ENCODE peak calls at places on chromosomes 16 and 17, in ten cellular contexts. One of them, this sample, is unnamed.

GRCh38 chr16:50573279-50573678 is 25.1 kb downstream of the NKD1 start:
- DNase-seq in stimulated activated CD8-positive, alpha-beta memory T cell treated with anti-CD3 and anti-CD28 coated beads, Interleukin-12 subunit alpha, Interleukin-12 subunit beta, amount 100 ng/mL, for 4 hours: no peak
- DNase-seq in foreskin melanocyte: no peak
- DNase-seq in activated T-helper 1 cell treated with anti-CD3 and anti-CD28 coated beads, Interleukin-12 subunit alpha, Interleukin-12 subunit beta, Interleukin-2, Interleukin-4 antibody, amounts not matched to agents 30 ng/mL and 10 ng/mL and 1 ng/mL, durations not matched to agents 14 hours and 24 hours and 36 hours: no peak
- DNase-seq in adipocyte: no peak
- DNase-seq in pancreas: no peak
- DNase-seq in naive thymus-derived CD4-positive, alpha-beta T cell: no peak
- DNase-seq in Calu3: no peak
- DNase-seq in mammary epithelial cell: no peak
- DNase-seq in T follicular helper cell: no peak
- DNase-seq in this sample: no peak

GRCh38 chr17:57422574-57423164 is 166.3 kb downstream of the MSI2 start:
- DNase-seq in naive thymus-derived CD4-positive, alpha-beta T cell: no peak
- DNase-seq in pancreas: no peak
- DNase-seq in Calu3: no peak
- DNase-seq in foreskin melanocyte: no peak
- DNase-seq in adipocyte: peak; percentile 26
- DNase-seq in mammary epithelial cell: peak; percentile 75
- DNase-seq in T follicular helper cell: no peak
- DNase-seq in activated T-helper 1 cell treated with anti-CD3 and anti-CD28 coated beads, Interleukin-12 subunit alpha, Interleukin-12 subunit beta, Interleukin-2, Interleukin-4 antibody, amounts not matched to agents 30 ng/mL and 10 ng/mL and 1 ng/mL, durations not matched to agents 14 hours and 24 hours and 36 hours: no peak
- DNase-seq in stimulated activated CD8-positive, alpha-beta memory T cell treated with anti-CD3 and anti-CD28 coated beads, Interleukin-12 subunit alpha, Interleukin-12 subunit beta, amount 100 ng/mL, for 4 hours: no peak
- DNase-seq in this sample: peak; percentile 40

GRCh38 chr17:79272666-79273219 is 198.1 kb downstream of the ENGASE start:
- DNase-seq in Calu3: peak; percentile 71
- DNase-seq in mammary epithelial cell: peak; percentile 55
- DNase-seq in activated T-helper 1 cell treated with anti-CD3 and anti-CD28 coated beads, Interleukin-12 subunit alpha, Interleukin-12 subunit beta, Interleukin-2, Interleukin-4 antibody, amounts not matched to agents 30 ng/mL and 10 ng/mL and 1 ng/mL, durations not matched to agents 14 hours and 24 hours and 36 hours: no peak
- DNase-seq in foreskin melanocyte: no peak
- DNase-seq in naive thymus-derived CD4-positive, alpha-beta T cell: no peak
- DNase-seq in pancreas: peak; percentile 31
- DNase-seq in stimulated activated CD8-positive, alpha-beta memory T cell treated with anti-CD3 and anti-CD28 coated beads, Interleukin-12 subunit alpha, Interleukin-12 subunit beta, amount 100 ng/mL, for 4 hours: no peak
- DNase-seq in adipocyte: no peak
- DNase-seq in T follicular helper cell: no peak
- DNase-seq in this sample: peak; percentile 56

GRCh38 chr17:19461139-19461538 is 50.1 kb downstream of the RNF112 start:
- DNase-seq in T follicular helper cell: no peak
- DNase-seq in naive thymus-derived CD4-positive, alpha-beta T cell: no peak
- DNase-seq in adipocyte: no peak
- DNase-seq in stimulated activated CD8-positive, alpha-beta memory T cell treated with anti-CD3 and anti-CD28 coated beads, Interleukin-12 subunit alpha, Interleukin-12 subunit beta, amount 100 ng/mL, for 4 hours: no peak
- DNase-seq in Calu3: no peak
- DNase-seq in pancreas: no peak
- DNase-seq in activated T-helper 1 cell treated with anti-CD3 and anti-CD28 coated beads, Interleukin-12 subunit alpha, Interleukin-12 subunit beta, Interleukin-2, Interleukin-4 antibody, amounts not matched to agents 30 ng/mL and 10 ng/mL and 1 ng/mL, durations not matched to agents 14 hours and 24 hours and 36 hours: no peak
- DNase-seq in foreskin melanocyte: no peak
- DNase-seq in mammary epithelial cell: no peak
- DNase-seq in this sample: peak; percentile 25

GRCh38 chr17:6449307-6449706 is 5.1 kb downstream of the PIMREG start:
- DNase-seq in mammary epithelial cell: no peak
- DNase-seq in T follicular helper cell: no peak
- DNase-seq in stimulated activated CD8-positive, alpha-beta memory T cell treated with anti-CD3 and anti-CD28 coated beads, Interleukin-12 subunit alpha, Interleukin-12 subunit beta, amount 100 ng/mL, for 4 hours: no peak
- DNase-seq in Calu3: no peak
- DNase-seq in naive thymus-derived CD4-positive, alpha-beta T cell: no peak
- DNase-seq in activated T-helper 1 cell treated with anti-CD3 and anti-CD28 coated beads, Interleukin-12 subunit alpha, Interleukin-12 subunit beta, Interleukin-2, Interleukin-4 antibody, amounts not matched to agents 30 ng/mL and 10 ng/mL and 1 ng/mL, durations not matched to agents 14 hours and 24 hours and 36 hours: no peak
- DNase-seq in foreskin melanocyte: no peak
- DNase-seq in pancreas: no peak
- DNase-seq in adipocyte: no peak
- DNase-seq in this sample: no peak

GRCh38 chr17:50248255-50248654 is 26.0 kb upstream of the TMEM92 start:
- DNase-seq in naive thymus-derived CD4-positive, alpha-beta T cell: no peak
- DNase-seq in foreskin melanocyte: no peak
- DNase-seq in mammary epithelial cell: no peak
- DNase-seq in adipocyte: no peak
- DNase-seq in activated T-helper 1 cell treated with anti-CD3 and anti-CD28 coated beads, Interleukin-12 subunit alpha, Interleukin-12 subunit beta, Interleukin-2, Interleukin-4 antibody, amounts not matched to agents 30 ng/mL and 10 ng/mL and 1 ng/mL, durations not matched to agents 14 hours and 24 hours and 36 hours: no peak
- DNase-seq in stimulated activated CD8-positive, alpha-beta memory T cell treated with anti-CD3 and anti-CD28 coated beads, Interleukin-12 subunit alpha, Interleukin-12 subunit beta, amount 100 ng/mL, for 4 hours: no peak
- DNase-seq in T follicular helper cell: no peak
- DNase-seq in pancreas: no peak
- DNase-seq in Calu3: no peak
- DNase-seq in this sample: no peak

GRCh38 chr17:44219636-44220210 is at the start of gene UBTF:
- DNase-seq in foreskin melanocyte: peak; percentile 10
- DNase-seq in mammary epithelial cell: peak; percentile 19
- DNase-seq in pancreas: peak; percentile 77
- DNase-seq in adipocyte: peak; percentile 74
- DNase-seq in naive thymus-derived CD4-positive, alpha-beta T cell: peak; percentile 80
- DNase-seq in stimulated activated CD8-positive, alpha-beta memory T cell treated with anti-CD3 and anti-CD28 coated beads, Interleukin-12 subunit alpha, Interleukin-12 subunit beta, amount 100 ng/mL, for 4 hours: peak; percentile 67
- DNase-seq in activated T-helper 1 cell treated with anti-CD3 and anti-CD28 coated beads, Interleukin-12 subunit alpha, Interleukin-12 subunit beta, Interleukin-2, Interleukin-4 antibody, amounts not matched to agents 30 ng/mL and 10 ng/mL and 1 ng/mL, durations not matched to agents 14 hours and 24 hours and 36 hours: peak; percentile 60
- DNase-seq in T follicular helper cell: peak; percentile 65
- DNase-seq in Calu3: peak; percentile 83
- DNase-seq in this sample: peak; percentile 60

GRCh38 chr17:15463363-15463762 is 4.1 kb downstream of the CDRT4 start:
- DNase-seq in mammary epithelial cell: no peak
- DNase-seq in naive thymus-derived CD4-positive, alpha-beta T cell: no peak
- DNase-seq in pancreas: no peak
- DNase-seq in T follicular helper cell: no peak
- DNase-seq in stimulated activated CD8-positive, alpha-beta memory T cell treated with anti-CD3 and anti-CD28 coated beads, Interleukin-12 subunit alpha, Interleukin-12 subunit beta, amount 100 ng/mL, for 4 hours: no peak
- DNase-seq in adipocyte: peak; percentile 89
- DNase-seq in Calu3: peak; percentile 15
- DNase-seq in activated T-helper 1 cell treated with anti-CD3 and anti-CD28 coated beads, Interleukin-12 subunit alpha, Interleukin-12 subunit beta, Interleukin-2, Interleukin-4 antibody, amounts not matched to agents 30 ng/mL and 10 ng/mL and 1 ng/mL, durations not matched to agents 14 hours and 24 hours and 36 hours: no peak
- DNase-seq in foreskin melanocyte: no peak
- DNase-seq in this sample: peak; percentile 31

GRCh38 chr16:84321932-84322331 is 27.3 kb downstream of the WFDC1 start:
- DNase-seq in pancreas: no peak
- DNase-seq in mammary epithelial cell: no peak
- DNase-seq in foreskin melanocyte: no peak
- DNase-seq in Calu3: no peak
- DNase-seq in naive thymus-derived CD4-positive, alpha-beta T cell: no peak
- DNase-seq in stimulated activated CD8-positive, alpha-beta memory T cell treated with anti-CD3 and anti-CD28 coated beads, Interleukin-12 subunit alpha, Interleukin-12 subunit beta, amount 100 ng/mL, for 4 hours: no peak
- DNase-seq in activated T-helper 1 cell treated with anti-CD3 and anti-CD28 coated beads, Interleukin-12 subunit alpha, Interleukin-12 subunit beta, Interleukin-2, Interleukin-4 antibody, amounts not matched to agents 30 ng/mL and 10 ng/mL and 1 ng/mL, durations not matched to agents 14 hours and 24 hours and 36 hours: no peak
- DNase-seq in T follicular helper cell: no peak
- DNase-seq in adipocyte: no peak
- DNase-seq in this sample: no peak

GRCh38 chr17:37490022-37490587 is 414 bp downstream of the DUSP14 start:
- DNase-seq in stimulated activated CD8-positive, alpha-beta memory T cell treated with anti-CD3 and anti-CD28 coated beads, Interleukin-12 subunit alpha, Interleukin-12 subunit beta, amount 100 ng/mL, for 4 hours: peak; percentile 65
- DNase-seq in Calu3: peak; percentile 98
- DNase-seq in mammary epithelial cell: peak; percentile 58
- DNase-seq in foreskin melanocyte: peak; percentile 58
- DNase-seq in activated T-helper 1 cell treated with anti-CD3 and anti-CD28 coated beads, Interleukin-12 subunit alpha, Interleukin-12 subunit beta, Interleukin-2, Interleukin-4 antibody, amounts not matched to agents 30 ng/mL and 10 ng/mL and 1 ng/mL, durations not matched to agents 14 hours and 24 hours and 36 hours: peak; percentile 63
- DNase-seq in T follicular helper cell: peak; percentile 60
- DNase-seq in naive thymus-derived CD4-positive, alpha-beta T cell: peak; percentile 73
- DNase-seq in pancreas: peak; percentile 61
- DNase-seq in adipocyte: peak; percentile 89
- DNase-seq in this sample: peak; percentile 59

GRCh38 chr17:1999557-2000251 is 25.4 kb downstream of the RTN4RL1 start:
- DNase-seq in foreskin melanocyte: peak; percentile 90
- DNase-seq in mammary epithelial cell: no peak
- DNase-seq in stimulated activated CD8-positive, alpha-beta memory T cell treated with anti-CD3 and anti-CD28 coated beads, Interleukin-12 subunit alpha, Interleukin-12 subunit beta, amount 100 ng/mL, for 4 hours: no peak
- DNase-seq in T follicular helper cell: no peak
- DNase-seq in Calu3: peak; percentile 37
- DNase-seq in pancreas: peak; percentile 82
- DNase-seq in activated T-helper 1 cell treated with anti-CD3 and anti-CD28 coated beads, Interleukin-12 subunit alpha, Interleukin-12 subunit beta, Interleukin-2, Interleukin-4 antibody, amounts not matched to agents 30 ng/mL and 10 ng/mL and 1 ng/mL, durations not matched to agents 14 hours and 24 hours and 36 hours: no peak
- DNase-seq in naive thymus-derived CD4-positive, alpha-beta T cell: no peak
- DNase-seq in adipocyte: peak; percentile 60
- DNase-seq in this sample: peak; percentile 91

GRCh38 chr16:7303014-7303676 is 29.5 kb upstream of the RBFOX1 start:
- DNase-seq in mammary epithelial cell: no peak
- DNase-seq in naive thymus-derived CD4-positive, alpha-beta T cell: no peak
- DNase-seq in adipocyte: no peak
- DNase-seq in foreskin melanocyte: no peak
- DNase-seq in T follicular helper cell: no peak
- DNase-seq in stimulated activated CD8-positive, alpha-beta memory T cell treated with anti-CD3 and anti-CD28 coated beads, Interleukin-12 subunit alpha, Interleukin-12 subunit beta, amount 100 ng/mL, for 4 hours: no peak
- DNase-seq in Calu3: no peak
- DNase-seq in activated T-helper 1 cell treated with anti-CD3 and anti-CD28 coated beads, Interleukin-12 subunit alpha, Interleukin-12 subunit beta, Interleukin-2, Interleukin-4 antibody, amounts not matched to agents 30 ng/mL and 10 ng/mL and 1 ng/mL, durations not matched to agents 14 hours and 24 hours and 36 hours: no peak
- DNase-seq in pancreas: no peak
- DNase-seq in this sample: peak; percentile 62

GRCh38 chr16:65070831-65071230 is 51.0 kb downstream of the CDH11 start:
- DNase-seq in Calu3: no peak
- DNase-seq in mammary epithelial cell: peak; percentile 11
- DNase-seq in pancreas: peak; percentile 40
- DNase-seq in stimulated activated CD8-positive, alpha-beta memory T cell treated with anti-CD3 and anti-CD28 coated beads, Interleukin-12 subunit alpha, Interleukin-12 subunit beta, amount 100 ng/mL, for 4 hours: no peak
- DNase-seq in T follicular helper cell: no peak
- DNase-seq in adipocyte: peak; percentile 90
- DNase-seq in activated T-helper 1 cell treated with anti-CD3 and anti-CD28 coated beads, Interleukin-12 subunit alpha, Interleukin-12 subunit beta, Interleukin-2, Interleukin-4 antibody, amounts not matched to agents 30 ng/mL and 10 ng/mL and 1 ng/mL, durations not matched to agents 14 hours and 24 hours and 36 hours: no peak
- DNase-seq in naive thymus-derived CD4-positive, alpha-beta T cell: no peak
- DNase-seq in foreskin melanocyte: peak; percentile 72
- DNase-seq in this sample: peak; percentile 70

GRCh38 chr17:64418506-64419339 is 28.1 kb upstream of the PECAM1 start:
- DNase-seq in activated T-helper 1 cell treated with anti-CD3 and anti-CD28 coated beads, Interleukin-12 subunit alpha, Interleukin-12 subunit beta, Interleukin-2, Interleukin-4 antibody, amounts not matched to agents 30 ng/mL and 10 ng/mL and 1 ng/mL, durations not matched to agents 14 hours and 24 hours and 36 hours: peak; percentile 5
- DNase-seq in pancreas: no peak
- DNase-seq in mammary epithelial cell: peak; percentile 39
- DNase-seq in Calu3: peak; percentile 12
- DNase-seq in foreskin melanocyte: peak; percentile 52
- DNase-seq in naive thymus-derived CD4-positive, alpha-beta T cell: peak; percentile 68
- DNase-seq in T follicular helper cell: no peak
- DNase-seq in stimulated activated CD8-positive, alpha-beta memory T cell treated with anti-CD3 and anti-CD28 coated beads, Interleukin-12 subunit alpha, Interleukin-12 subunit beta, amount 100 ng/mL, for 4 hours: no peak
- DNase-seq in adipocyte: peak; percentile 88
- DNase-seq in this sample: peak; percentile 80

GRCh38 chr16:85546585-85547447 is 66.3 kb upstream of the GSE1 start:
- DNase-seq in adipocyte: no peak
- DNase-seq in mammary epithelial cell: no peak
- DNase-seq in pancreas: no peak
- DNase-seq in T follicular helper cell: no peak
- DNase-seq in Calu3: no peak
- DNase-seq in stimulated activated CD8-positive, alpha-beta memory T cell treated with anti-CD3 and anti-CD28 coated beads, Interleukin-12 subunit alpha, Interleukin-12 subunit beta, amount 100 ng/mL, for 4 hours: no peak
- DNase-seq in naive thymus-derived CD4-positive, alpha-beta T cell: no peak
- DNase-seq in foreskin melanocyte: no peak
- DNase-seq in activated T-helper 1 cell treated with anti-CD3 and anti-CD28 coated beads, Interleukin-12 subunit alpha, Interleukin-12 subunit beta, Interleukin-2, Interleukin-4 antibody, amounts not matched to agents 30 ng/mL and 10 ng/mL and 1 ng/mL, durations not matched to agents 14 hours and 24 hours and 36 hours: no peak
- DNase-seq in this sample: no peak

GRCh38 chr16:72637306-72637705 is 410.6 kb downstream of the ZFHX3 start:
- DNase-seq in T follicular helper cell: no peak
- DNase-seq in pancreas: no peak
- DNase-seq in naive thymus-derived CD4-positive, alpha-beta T cell: no peak
- DNase-seq in Calu3: no peak
- DNase-seq in stimulated activated CD8-positive, alpha-beta memory T cell treated with anti-CD3 and anti-CD28 coated beads, Interleukin-12 subunit alpha, Interleukin-12 subunit beta, amount 100 ng/mL, for 4 hours: no peak
- DNase-seq in mammary epithelial cell: peak; percentile 70
- DNase-seq in adipocyte: peak; percentile 54
- DNase-seq in foreskin melanocyte: no peak
- DNase-seq in activated T-helper 1 cell treated with anti-CD3 and anti-CD28 coated beads, Interleukin-12 subunit alpha, Interleukin-12 subunit beta, Interleukin-2, Interleukin-4 antibody, amounts not matched to agents 30 ng/mL and 10 ng/mL and 1 ng/mL, durations not matched to agents 14 hours and 24 hours and 36 hours: no peak
- DNase-seq in this sample: no peak

GRCh38 chr16:85800321-85800669 is 800 bp downstream of the COX4I1 start:
- DNase-seq in foreskin melanocyte: peak; percentile 4
- DNase-seq in pancreas: no peak
- DNase-seq in Calu3: peak; percentile 27
- DNase-seq in mammary epithelial cell: no peak
- DNase-seq in naive thymus-derived CD4-positive, alpha-beta T cell: no peak
- DNase-seq in stimulated activated CD8-positive, alpha-beta memory T cell treated with anti-CD3 and anti-CD28 coated beads, Interleukin-12 subunit alpha, Interleukin-12 subunit beta, amount 100 ng/mL, for 4 hours: no peak
- DNase-seq in adipocyte: peak; percentile 53
- DNase-seq in T follicular helper cell: no peak
- DNase-seq in activated T-helper 1 cell treated with anti-CD3 and anti-CD28 coated beads, Interleukin-12 subunit alpha, Interleukin-12 subunit beta, Interleukin-2, Interleukin-4 antibody, amounts not matched to agents 30 ng/mL and 10 ng/mL and 1 ng/mL, durations not matched to agents 14 hours and 24 hours and 36 hours: no peak
- DNase-seq in this sample: no peak

GRCh38 chr17:80308672-80309517 is 48.2 kb downstream of the RNF213 start:
- DNase-seq in Calu3: no peak
- DNase-seq in stimulated activated CD8-positive, alpha-beta memory T cell treated with anti-CD3 and anti-CD28 coated beads, Interleukin-12 subunit alpha, Interleukin-12 subunit beta, amount 100 ng/mL, for 4 hours: no peak
- DNase-seq in pancreas: no peak
- DNase-seq in adipocyte: no peak
- DNase-seq in naive thymus-derived CD4-positive, alpha-beta T cell: no peak
- DNase-seq in activated T-helper 1 cell treated with anti-CD3 and anti-CD28 coated beads, Interleukin-12 subunit alpha, Interleukin-12 subunit beta, Interleukin-2, Interleukin-4 antibody, amounts not matched to agents 30 ng/mL and 10 ng/mL and 1 ng/mL, durations not matched to agents 14 hours and 24 hours and 36 hours: no peak
- DNase-seq in mammary epithelial cell: no peak
- DNase-seq in T follicular helper cell: no peak
- DNase-seq in foreskin melanocyte: no peak
- DNase-seq in this sample: no peak

GRCh38 chr17:4533522-4534502 is 21.4 kb downstream of the MYBBP1A start:
- DNase-seq in adipocyte: no peak
- DNase-seq in foreskin melanocyte: no peak
- DNase-seq in T follicular helper cell: no peak
- DNase-seq in Calu3: no peak
- DNase-seq in mammary epithelial cell: no peak
- DNase-seq in naive thymus-derived CD4-positive, alpha-beta T cell: no peak
- DNase-seq in stimulated activated CD8-positive, alpha-beta memory T cell treated with anti-CD3 and anti-CD28 coated beads, Interleukin-12 subunit alpha, Interleukin-12 subunit beta, amount 100 ng/mL, for 4 hours: no peak
- DNase-seq in pancreas: no peak
- DNase-seq in activated T-helper 1 cell treated with anti-CD3 and anti-CD28 coated beads, Interleukin-12 subunit alpha, Interleukin-12 subunit beta, Interleukin-2, Interleukin-4 antibody, amounts not matched to agents 30 ng/mL and 10 ng/mL and 1 ng/mL, durations not matched to agents 14 hours and 24 hours and 36 hours: no peak
- DNase-seq in this sample: no peak

GRCh38 chr16:66930189-66930588 is 4.0 kb downstream of the CIAO2B start:
- DNase-seq in naive thymus-derived CD4-positive, alpha-beta T cell: no peak
- DNase-seq in adipocyte: no peak
- DNase-seq in stimulated activated CD8-positive, alpha-beta memory T cell treated with anti-CD3 and anti-CD28 coated beads, Interleukin-12 subunit alpha, Interleukin-12 subunit beta, amount 100 ng/mL, for 4 hours: no peak
- DNase-seq in T follicular helper cell: no peak
- DNase-seq in mammary epithelial cell: peak; percentile 74
- DNase-seq in pancreas: no peak
- DNase-seq in foreskin melanocyte: no peak
- DNase-seq in activated T-helper 1 cell treated with anti-CD3 and anti-CD28 coated beads, Interleukin-12 subunit alpha, Interleukin-12 subunit beta, Interleukin-2, Interleukin-4 antibody, amounts not matched to agents 30 ng/mL and 10 ng/mL and 1 ng/mL, durations not matched to agents 14 hours and 24 hours and 36 hours: no peak
- DNase-seq in Calu3: peak; percentile 84
- DNase-seq in this sample: no peak

GRCh38 chr16:10896723-10897122 is 19.7 kb downstream of the CIITA start:
- DNase-seq in activated T-helper 1 cell treated with anti-CD3 and anti-CD28 coated beads, Interleukin-12 subunit alpha, Interleukin-12 subunit beta, Interleukin-2, Interleukin-4 antibody, amounts not matched to agents 30 ng/mL and 10 ng/mL and 1 ng/mL, durations not matched to agents 14 hours and 24 hours and 36 hours: no peak
- DNase-seq in naive thymus-derived CD4-positive, alpha-beta T cell: no peak
- DNase-seq in T follicular helper cell: no peak
- DNase-seq in adipocyte: no peak
- DNase-seq in Calu3: no peak
- DNase-seq in foreskin melanocyte: no peak
- DNase-seq in stimulated activated CD8-positive, alpha-beta memory T cell treated with anti-CD3 and anti-CD28 coated beads, Interleukin-12 subunit alpha, Interleukin-12 subunit beta, amount 100 ng/mL, for 4 hours: no peak
- DNase-seq in mammary epithelial cell: no peak
- DNase-seq in pancreas: no peak
- DNase-seq in this sample: no peak

GRCh38 chr17:19977360-19978205 is at the start of gene AKAP10:
- DNase-seq in mammary epithelial cell: peak; percentile 73
- DNase-seq in T follicular helper cell: peak; percentile 87
- DNase-seq in foreskin melanocyte: peak; percentile 79
- DNase-seq in Calu3: peak; percentile 87
- DNase-seq in adipocyte: peak; percentile 95
- DNase-seq in pancreas: peak; percentile 94
- DNase-seq in naive thymus-derived CD4-positive, alpha-beta T cell: peak; percentile 90
- DNase-seq in stimulated activated CD8-positive, alpha-beta memory T cell treated with anti-CD3 and anti-CD28 coated beads, Interleukin-12 subunit alpha, Interleukin-12 subunit beta, amount 100 ng/mL, for 4 hours: peak; percentile 89
- DNase-seq in activated T-helper 1 cell treated with anti-CD3 and anti-CD28 coated beads, Interleukin-12 subunit alpha, Interleukin-12 subunit beta, Interleukin-2, Interleukin-4 antibody, amounts not matched to agents 30 ng/mL and 10 ng/mL and 1 ng/mL, durations not matched to agents 14 hours and 24 hours and 36 hours: peak; percentile 88
- DNase-seq in this sample: peak; percentile 85

GRCh38 chr17:33596904-33597303 is 303.8 kb upstream of the ASIC2 start:
- DNase-seq in foreskin melanocyte: no peak
- DNase-seq in mammary epithelial cell: no peak
- DNase-seq in activated T-helper 1 cell treated with anti-CD3 and anti-CD28 coated beads, Interleukin-12 subunit alpha, Interleukin-12 subunit beta, Interleukin-2, Interleukin-4 antibody, amounts not matched to agents 30 ng/mL and 10 ng/mL and 1 ng/mL, durations not matched to agents 14 hours and 24 hours and 36 hours: no peak
- DNase-seq in T follicular helper cell: no peak
- DNase-seq in adipocyte: no peak
- DNase-seq in pancreas: no peak
- DNase-seq in Calu3: no peak
- DNase-seq in naive thymus-derived CD4-positive, alpha-beta T cell: no peak
- DNase-seq in stimulated activated CD8-positive, alpha-beta memory T cell treated with anti-CD3 and anti-CD28 coated beads, Interleukin-12 subunit alpha, Interleukin-12 subunit beta, amount 100 ng/mL, for 4 hours: no peak
- DNase-seq in this sample: peak; percentile 4

GRCh38 chr17:32127156-32127897 is 15.0 kb upstream of the RHOT1 start:
- DNase-seq in T follicular helper cell: peak; percentile 68
- DNase-seq in Calu3: peak; percentile 78
- DNase-seq in stimulated activated CD8-positive, alpha-beta memory T cell treated with anti-CD3 and anti-CD28 coated beads, Interleukin-12 subunit alpha, Interleukin-12 subunit beta, amount 100 ng/mL, for 4 hours: peak; percentile 66
- DNase-seq in adipocyte: peak; percentile 90
- DNase-seq in foreskin melanocyte: peak; percentile 74
- DNase-seq in naive thymus-derived CD4-positive, alpha-beta T cell: peak; percentile 74
- DNase-seq in pancreas: peak; percentile 74
- DNase-seq in mammary epithelial cell: peak; percentile 86
- DNase-seq in activated T-helper 1 cell treated with anti-CD3 and anti-CD28 coated beads, Interleukin-12 subunit alpha, Interleukin-12 subunit beta, Interleukin-2, Interleukin-4 antibody, amounts not matched to agents 30 ng/mL and 10 ng/mL and 1 ng/mL, durations not matched to agents 14 hours and 24 hours and 36 hours: peak; percentile 85
- DNase-seq in this sample: peak; percentile 83

GRCh38 chr16:81635336-81635947 is 143.6 kb upstream of the PLCG2 start:
- DNase-seq in adipocyte: no peak
- DNase-seq in mammary epithelial cell: no peak
- DNase-seq in stimulated activated CD8-positive, alpha-beta memory T cell treated with anti-CD3 and anti-CD28 coated beads, Interleukin-12 subunit alpha, Interleukin-12 subunit beta, amount 100 ng/mL, for 4 hours: no peak
- DNase-seq in Calu3: no peak
- DNase-seq in T follicular helper cell: no peak
- DNase-seq in naive thymus-derived CD4-positive, alpha-beta T cell: no peak
- DNase-seq in pancreas: no peak
- DNase-seq in foreskin melanocyte: no peak
- DNase-seq in activated T-helper 1 cell treated with anti-CD3 and anti-CD28 coated beads, Interleukin-12 subunit alpha, Interleukin-12 subunit beta, Interleukin-2, Interleukin-4 antibody, amounts not matched to agents 30 ng/mL and 10 ng/mL and 1 ng/mL, durations not matched to agents 14 hours and 24 hours and 36 hours: no peak
- DNase-seq in this sample: no peak

GRCh38 chr16:67923414-67924127 is 8.1 kb downstream of the CTRL start:
- DNase-seq in naive thymus-derived CD4-positive, alpha-beta T cell: no peak
- DNase-seq in T follicular helper cell: no peak
- DNase-seq in stimulated activated CD8-positive, alpha-beta memory T cell treated with anti-CD3 and anti-CD28 coated beads, Interleukin-12 subunit alpha, Interleukin-12 subunit beta, amount 100 ng/mL, for 4 hours: no peak
- DNase-seq in Calu3: no peak
- DNase-seq in activated T-helper 1 cell treated with anti-CD3 and anti-CD28 coated beads, Interleukin-12 subunit alpha, Interleukin-12 subunit beta, Interleukin-2, Interleukin-4 antibody, amounts not matched to agents 30 ng/mL and 10 ng/mL and 1 ng/mL, durations not matched to agents 14 hours and 24 hours and 36 hours: no peak
- DNase-seq in pancreas: no peak
- DNase-seq in mammary epithelial cell: no peak
- DNase-seq in adipocyte: no peak
- DNase-seq in foreskin melanocyte: no peak
- DNase-seq in this sample: peak; percentile 78

GRCh38 chr16:85258616-85259015 is 146.3 kb upstream of the CIBAR2 start:
- DNase-seq in pancreas: no peak
- DNase-seq in adipocyte: no peak
- DNase-seq in mammary epithelial cell: no peak
- DNase-seq in activated T-helper 1 cell treated with anti-CD3 and anti-CD28 coated beads, Interleukin-12 subunit alpha, Interleukin-12 subunit beta, Interleukin-2, Interleukin-4 antibody, amounts not matched to agents 30 ng/mL and 10 ng/mL and 1 ng/mL, durations not matched to agents 14 hours and 24 hours and 36 hours: no peak
- DNase-seq in foreskin melanocyte: no peak
- DNase-seq in T follicular helper cell: no peak
- DNase-seq in naive thymus-derived CD4-positive, alpha-beta T cell: no peak
- DNase-seq in Calu3: no peak
- DNase-seq in stimulated activated CD8-positive, alpha-beta memory T cell treated with anti-CD3 and anti-CD28 coated beads, Interleukin-12 subunit alpha, Interleukin-12 subunit beta, amount 100 ng/mL, for 4 hours: no peak
- DNase-seq in this sample: no peak

GRCh38 chr16:67000384-67001158 is 12.2 kb downstream of the CES4A start:
- DNase-seq in Calu3: no peak
- DNase-seq in activated T-helper 1 cell treated with anti-CD3 and anti-CD28 coated beads, Interleukin-12 subunit alpha, Interleukin-12 subunit beta, Interleukin-2, Interleukin-4 antibody, amounts not matched to agents 30 ng/mL and 10 ng/mL and 1 ng/mL, durations not matched to agents 14 hours and 24 hours and 36 hours: peak; percentile 55
- DNase-seq in mammary epithelial cell: no peak
- DNase-seq in adipocyte: peak; percentile 68
- DNase-seq in pancreas: peak; percentile 59
- DNase-seq in T follicular helper cell: peak; percentile 38
- DNase-seq in stimulated activated CD8-positive, alpha-beta memory T cell treated with anti-CD3 and anti-CD28 coated beads, Interleukin-12 subunit alpha, Interleukin-12 subunit beta, amount 100 ng/mL, for 4 hours: peak; percentile 24
- DNase-seq in foreskin melanocyte: no peak
- DNase-seq in naive thymus-derived CD4-positive, alpha-beta T cell: peak; percentile 59
- DNase-seq in this sample: peak; percentile 86

This sample was measured in G401.